ENCODE peak calls at places on chromosomes 12 and 14, in seven cellular contexts. Y is activated naive CD4-positive, alpha-beta T cell; N is stimulated activated CD8-positive, alpha-beta memory T cell treated with anti-CD3 and anti-CD28 coated beads, Interleukin-7, amount 100 ng/mL, for 1 hour; R is tibial artery; L is midbrain; B is stimulated activated CD4-positive, alpha-beta T cell treated with anti-CD3 and anti-CD28 coated beads, Interleukin-1b, Interleukin-23, amount 100 ng/mL, for 24 hours; M is posterior cingulate gyrus. S is an unnamed sample.

GRCh38 chr12:120598674-120599463 is 17.7 kb upstream of the POP5 start:
- DNase-seq in Y (no peak), N (no peak), R (no peak), L (no peak), B (no peak), M (no peak), S (no peak)

GRCh38 chr14:32078794-32079663 is 1.9 kb downstream of the ARHGAP5 start:
- DNase-seq in Y (no peak), N (no peak), R (no peak), L (peak), B (peak), M (no peak), S (no peak)

GRCh38 chr12:5912437-5913334 is 32.4 kb downstream of the ANO2 start:
- DNase-seq in Y (no peak), N (no peak), R (peak), L (no peak), B (no peak), M (no peak), S (no peak)

GRCh38 chr14:105469456-105470162 is 5.0 kb upstream of the CRIP2 start:
- DNase-seq in Y (no peak), N (no peak), R (no peak), L (no peak), B (no peak), M (no peak), S (no peak)

GRCh38 chr12:99154264-99154982 is 493.1 kb upstream of the GARIN6 start:
- DNase-seq in Y (no peak), N (no peak), R (no peak), L (peak), B (no peak), M (peak), S (no peak)

GRCh38 chr12:91913651-91914050 is 232.0 kb downstream of the BTG1 start:
- DNase-seq in Y (no peak), N (no peak), R (no peak), L (no peak), B (no peak), M (no peak), S (no peak)

GRCh38 chr14:101726295-101726953 is 35.1 kb upstream of the PPP2R5C start:
- DNase-seq in Y (no peak), N (no peak), R (no peak), L (no peak), B (no peak), M (no peak), S (no peak)

GRCh38 chr14:89411976-89412375 is 5.1 kb downstream of the FOXN3 start:
- DNase-seq in Y (no peak), N (no peak), R (no peak), L (no peak), B (no peak), M (no peak), S (no peak)

GRCh38 chr14:93825235-93825553 is 36.9 kb upstream of the PRIMA1 start:
- DNase-seq in Y (no peak), N (no peak), R (no peak), L (no peak), B (no peak), M (no peak), S (no peak)

GRCh38 chr12:8647968-8648367 is 14.7 kb downstream of the MFAP5 start:
- DNase-seq in Y (no peak), N (no peak), R (no peak), L (no peak), B (no peak), M (no peak), S (no peak)

GRCh38 chr12:66065146-66065545 is 65.4 kb downstream of the LLPH start:
- DNase-seq in Y (no peak), N (no peak), R (no peak), L (no peak), B (no peak), M (no peak), S (no peak)

GRCh38 chr12:14771651-14772137 is 31.6 kb downstream of the WBP11 start:
- DNase-seq in Y (no peak), N (no peak), R (no peak), L (no peak), B (no peak), M (no peak), S (no peak)

GRCh38 chr14:20498622-20499021 is 6.7 kb upstream of the RNASE10 start:
- DNase-seq in Y (no peak), N (no peak), R (no peak), L (no peak), B (no peak), M (no peak), S (no peak)

GRCh38 chr14:93946104-93946503 is 19.0 kb downstream of the FAM181A start:
- DNase-seq in Y (no peak), N (no peak), R (no peak), L (no peak), B (no peak), M (peak), S (no peak)

GRCh38 chr14:76995279-76996035 is 33.1 kb downstream of the IRF2BPL start:
- DNase-seq in Y (no peak), N (no peak), R (no peak), L (no peak), B (peak), M (no peak), S (no peak)

GRCh38 chr12:29148958-29149690 is at the start of gene FAR2:
- DNase-seq in Y (no peak), N (no peak), R (peak), L (peak), B (peak), M (peak), S (no peak)

S was measured in NCI-H1048.